ENCODE peak calls at places on chromosomes 5 and 9, in six cellular contexts. One of them, this sample, is unnamed.

GRCh38 chr5:131541766-131542165 is 93.3 kb downstream of the RAPGEF6 start:
- DNase-seq in natural killer cell treated with Interleukin-12 subunit alpha and Interleukin-12 subunit beta and Interleukin-15 and Interleukin-18, amount 100 ng/mL, for 72 hours: no peak
- DNase-seq in iris pigment epithelial cell: peak
- DNase-seq in occipital lobe: no peak
- DNase-seq in A172: peak
- DNase-seq in EH: no peak
- DNase-seq in this sample: peak

GRCh38 chr5:176530983-176531901 is 6.0 kb downstream of the RNF44 start:
- DNase-seq in EH: peak
- DNase-seq in iris pigment epithelial cell: peak
- DNase-seq in natural killer cell treated with Interleukin-12 subunit alpha and Interleukin-12 subunit beta and Interleukin-15 and Interleukin-18, amount 100 ng/mL, for 72 hours: no peak
- DNase-seq in A172: peak
- DNase-seq in occipital lobe: peak
- DNase-seq in this sample: peak

GRCh38 chr9:134858051-134858841 is 22.4 kb upstream of the FCN2 start:
- DNase-seq in iris pigment epithelial cell: peak
- DNase-seq in EH: peak
- DNase-seq in natural killer cell treated with Interleukin-12 subunit alpha and Interleukin-12 subunit beta and Interleukin-15 and Interleukin-18, amount 100 ng/mL, for 72 hours: no peak
- DNase-seq in occipital lobe: no peak
- DNase-seq in A172: peak
- DNase-seq in this sample: peak

GRCh38 chr5:112709416-112709815 is 28.3 kb upstream of the APC start:
- DNase-seq in occipital lobe: no peak
- DNase-seq in iris pigment epithelial cell: peak
- DNase-seq in natural killer cell treated with Interleukin-12 subunit alpha and Interleukin-12 subunit beta and Interleukin-15 and Interleukin-18, amount 100 ng/mL, for 72 hours: no peak
- DNase-seq in EH: peak
- DNase-seq in A172: peak
- DNase-seq in this sample: no peak

GRCh38 chr5:75521195-75521594 is 9.5 kb downstream of the POLK start:
- DNase-seq in natural killer cell treated with Interleukin-12 subunit alpha and Interleukin-12 subunit beta and Interleukin-15 and Interleukin-18, amount 100 ng/mL, for 72 hours: no peak
- DNase-seq in iris pigment epithelial cell: no peak
- DNase-seq in occipital lobe: no peak
- DNase-seq in A172: no peak
- DNase-seq in EH: no peak
- DNase-seq in this sample: no peak

GRCh38 chr9:16982780-16983179 is 112.3 kb upstream of the BNC2 start:
- DNase-seq in EH: no peak
- DNase-seq in iris pigment epithelial cell: no peak
- DNase-seq in natural killer cell treated with Interleukin-12 subunit alpha and Interleukin-12 subunit beta and Interleukin-15 and Interleukin-18, amount 100 ng/mL, for 72 hours: no peak
- DNase-seq in A172: no peak
- DNase-seq in occipital lobe: no peak
- DNase-seq in this sample: no peak

GRCh38 chr5:136192015-136192525 is 892 bp downstream of the SMIM32 start:
- DNase-seq in occipital lobe: no peak
- DNase-seq in iris pigment epithelial cell: peak
- DNase-seq in natural killer cell treated with Interleukin-12 subunit alpha and Interleukin-12 subunit beta and Interleukin-15 and Interleukin-18, amount 100 ng/mL, for 72 hours: no peak
- DNase-seq in A172: no peak
- DNase-seq in EH: no peak
- DNase-seq in this sample: no peak

GRCh38 chr5:62051747-62052146 is 254.3 kb upstream of the KIF2A start:
- DNase-seq in EH: no peak
- DNase-seq in occipital lobe: no peak
- DNase-seq in A172: no peak
- DNase-seq in natural killer cell treated with Interleukin-12 subunit alpha and Interleukin-12 subunit beta and Interleukin-15 and Interleukin-18, amount 100 ng/mL, for 72 hours: no peak
- DNase-seq in iris pigment epithelial cell: no peak
- DNase-seq in this sample: no peak

GRCh38 chr5:146426853-146427618 is 20.1 kb upstream of the TCERG1 start:
- DNase-seq in EH: peak
- DNase-seq in natural killer cell treated with Interleukin-12 subunit alpha and Interleukin-12 subunit beta and Interleukin-15 and Interleukin-18, amount 100 ng/mL, for 72 hours: no peak
- DNase-seq in occipital lobe: no peak
- DNase-seq in iris pigment epithelial cell: peak
- DNase-seq in A172: peak
- DNase-seq in this sample: peak

GRCh38 chr5:177447611-177448243 is 1.1 kb downstream of the PRR7 start:
- DNase-seq in A172: peak
- DNase-seq in iris pigment epithelial cell: peak
- DNase-seq in occipital lobe: peak
- DNase-seq in EH: peak
- DNase-seq in natural killer cell treated with Interleukin-12 subunit alpha and Interleukin-12 subunit beta and Interleukin-15 and Interleukin-18, amount 100 ng/mL, for 72 hours: no peak
- DNase-seq in this sample: peak

GRCh38 chr5:136114406-136115132 is 18.1 kb upstream of the SMAD5 start:
- DNase-seq in EH: no peak
- DNase-seq in A172: no peak
- DNase-seq in iris pigment epithelial cell: no peak
- DNase-seq in occipital lobe: no peak
- DNase-seq in natural killer cell treated with Interleukin-12 subunit alpha and Interleukin-12 subunit beta and Interleukin-15 and Interleukin-18, amount 100 ng/mL, for 72 hours: no peak
- DNase-seq in this sample: no peak

GRCh38 chr5:150142800-150143724 is 12.6 kb downstream of the PDGFRB start:
- DNase-seq in occipital lobe: peak
- DNase-seq in iris pigment epithelial cell: peak
- DNase-seq in natural killer cell treated with Interleukin-12 subunit alpha and Interleukin-12 subunit beta and Interleukin-15 and Interleukin-18, amount 100 ng/mL, for 72 hours: no peak
- DNase-seq in EH: peak
- DNase-seq in A172: peak
- DNase-seq in this sample: peak

GRCh38 chr9:95815961-95816360 is 59.5 kb upstream of the ERCC6L2 start:
- DNase-seq in EH: no peak
- DNase-seq in occipital lobe: no peak
- DNase-seq in natural killer cell treated with Interleukin-12 subunit alpha and Interleukin-12 subunit beta and Interleukin-15 and Interleukin-18, amount 100 ng/mL, for 72 hours: no peak
- DNase-seq in iris pigment epithelial cell: no peak
- DNase-seq in A172: no peak
- DNase-seq in this sample: no peak

GRCh38 chr9:105173306-105173705 is 71.1 kb upstream of the SLC44A1 start:
- DNase-seq in natural killer cell treated with Interleukin-12 subunit alpha and Interleukin-12 subunit beta and Interleukin-15 and Interleukin-18, amount 100 ng/mL, for 72 hours: no peak
- DNase-seq in occipital lobe: no peak
- DNase-seq in A172: no peak
- DNase-seq in EH: no peak
- DNase-seq in iris pigment epithelial cell: no peak
- DNase-seq in this sample: no peak

GRCh38 chr5:57298295-57298984 is 124.6 kb downstream of the GPBP1 start:
- DNase-seq in iris pigment epithelial cell: peak
- DNase-seq in occipital lobe: peak
- DNase-seq in EH: peak
- DNase-seq in A172: peak
- DNase-seq in natural killer cell treated with Interleukin-12 subunit alpha and Interleukin-12 subunit beta and Interleukin-15 and Interleukin-18, amount 100 ng/mL, for 72 hours: peak
- DNase-seq in this sample: peak

GRCh38 chr5:145854651-145855258 is 18.1 kb downstream of the GRXCR2 start:
- DNase-seq in natural killer cell treated with Interleukin-12 subunit alpha and Interleukin-12 subunit beta and Interleukin-15 and Interleukin-18, amount 100 ng/mL, for 72 hours: no peak
- DNase-seq in occipital lobe: no peak
- DNase-seq in A172: peak
- DNase-seq in EH: peak
- DNase-seq in iris pigment epithelial cell: peak
- DNase-seq in this sample: peak

GRCh38 chr5:1747079-1747802 is 52.4 kb downstream of the MRPL36 start:
- DNase-seq in natural killer cell treated with Interleukin-12 subunit alpha and Interleukin-12 subunit beta and Interleukin-15 and Interleukin-18, amount 100 ng/mL, for 72 hours: no peak
- DNase-seq in occipital lobe: no peak
- DNase-seq in A172: no peak
- DNase-seq in iris pigment epithelial cell: no peak
- DNase-seq in EH: no peak
- DNase-seq in this sample: no peak

GRCh38 chr9:107351382-107352045 is 68.4 kb downstream of the RAD23B start:
- DNase-seq in A172: peak
- DNase-seq in EH: no peak
- DNase-seq in occipital lobe: no peak
- DNase-seq in iris pigment epithelial cell: peak
- DNase-seq in natural killer cell treated with Interleukin-12 subunit alpha and Interleukin-12 subunit beta and Interleukin-15 and Interleukin-18, amount 100 ng/mL, for 72 hours: no peak
- DNase-seq in this sample: peak

GRCh38 chr5:178474562-178475184 is 115.5 kb downstream of the COL23A1 start:
- DNase-seq in A172: no peak
- DNase-seq in EH: no peak
- DNase-seq in natural killer cell treated with Interleukin-12 subunit alpha and Interleukin-12 subunit beta and Interleukin-15 and Interleukin-18, amount 100 ng/mL, for 72 hours: no peak
- DNase-seq in iris pigment epithelial cell: peak
- DNase-seq in occipital lobe: no peak
- DNase-seq in this sample: no peak

GRCh38 chr9:115262477-115262876 is 144.5 kb upstream of the TNC start:
- DNase-seq in A172: peak
- DNase-seq in EH: peak
- DNase-seq in iris pigment epithelial cell: peak
- DNase-seq in occipital lobe: no peak
- DNase-seq in natural killer cell treated with Interleukin-12 subunit alpha and Interleukin-12 subunit beta and Interleukin-15 and Interleukin-18, amount 100 ng/mL, for 72 hours: no peak
- DNase-seq in this sample: peak

GRCh38 chr5:150607105-150607504 is 33.4 kb upstream of the SYNPO start:
- DNase-seq in EH: no peak
- DNase-seq in occipital lobe: no peak
- DNase-seq in A172: no peak
- DNase-seq in natural killer cell treated with Interleukin-12 subunit alpha and Interleukin-12 subunit beta and Interleukin-15 and Interleukin-18, amount 100 ng/mL, for 72 hours: no peak
- DNase-seq in iris pigment epithelial cell: no peak
- DNase-seq in this sample: no peak

GRCh38 chr5:77277764-77278163 is 67.3 kb downstream of the PDE8B start:
- DNase-seq in EH: no peak
- DNase-seq in natural killer cell treated with Interleukin-12 subunit alpha and Interleukin-12 subunit beta and Interleukin-15 and Interleukin-18, amount 100 ng/mL, for 72 hours: no peak
- DNase-seq in iris pigment epithelial cell: no peak
- DNase-seq in A172: no peak
- DNase-seq in occipital lobe: no peak
- DNase-seq in this sample: no peak

GRCh38 chr9:101465330-101465915 is 29.8 kb upstream of the ALDOB start:
- DNase-seq in natural killer cell treated with Interleukin-12 subunit alpha and Interleukin-12 subunit beta and Interleukin-15 and Interleukin-18, amount 100 ng/mL, for 72 hours: no peak
- DNase-seq in A172: peak
- DNase-seq in occipital lobe: no peak
- DNase-seq in EH: peak
- DNase-seq in iris pigment epithelial cell: peak
- DNase-seq in this sample: peak

GRCh38 chr9:36150529-36151305 is 14.2 kb downstream of the GLIPR2 start:
- DNase-seq in occipital lobe: no peak
- DNase-seq in natural killer cell treated with Interleukin-12 subunit alpha and Interleukin-12 subunit beta and Interleukin-15 and Interleukin-18, amount 100 ng/mL, for 72 hours: no peak
- DNase-seq in A172: no peak
- DNase-seq in iris pigment epithelial cell: no peak
- DNase-seq in EH: peak
- DNase-seq in this sample: peak

GRCh38 chr9:111621895-111622480 is 9.1 kb upstream of the DNAJC25 start:
- DNase-seq in natural killer cell treated with Interleukin-12 subunit alpha and Interleukin-12 subunit beta and Interleukin-15 and Interleukin-18, amount 100 ng/mL, for 72 hours: no peak
- DNase-seq in A172: peak
- DNase-seq in occipital lobe: peak
- DNase-seq in iris pigment epithelial cell: peak
- DNase-seq in EH: peak
- DNase-seq in this sample: peak

GRCh38 chr5:59665086-59665831 is 228.3 kb downstream of the PDE4D start:
- DNase-seq in occipital lobe: no peak
- DNase-seq in EH: no peak
- DNase-seq in A172: no peak
- DNase-seq in iris pigment epithelial cell: peak
- DNase-seq in natural killer cell treated with Interleukin-12 subunit alpha and Interleukin-12 subunit beta and Interleukin-15 and Interleukin-18, amount 100 ng/mL, for 72 hours: no peak
- DNase-seq in this sample: no peak

GRCh38 chr5:32251864-32252458 is 60.8 kb downstream of the MTMR12 start:
- DNase-seq in occipital lobe: no peak
- DNase-seq in iris pigment epithelial cell: peak
- DNase-seq in natural killer cell treated with Interleukin-12 subunit alpha and Interleukin-12 subunit beta and Interleukin-15 and Interleukin-18, amount 100 ng/mL, for 72 hours: no peak
- DNase-seq in A172: no peak
- DNase-seq in EH: no peak
- DNase-seq in this sample: no peak

GRCh38 chr5:74538206-74538661 is 102.3 kb downstream of the ENC1 start:
- DNase-seq in iris pigment epithelial cell: peak
- DNase-seq in A172: no peak
- DNase-seq in natural killer cell treated with Interleukin-12 subunit alpha and Interleukin-12 subunit beta and Interleukin-15 and Interleukin-18, amount 100 ng/mL, for 72 hours: no peak
- DNase-seq in EH: peak
- DNase-seq in occipital lobe: no peak
- DNase-seq in this sample: peak

GRCh38 chr9:65432051-65432450 is 147.0 kb upstream of the FOXD4L5 start:
- DNase-seq in occipital lobe: no peak
- DNase-seq in natural killer cell treated with Interleukin-12 subunit alpha and Interleukin-12 subunit beta and Interleukin-15 and Interleukin-18, amount 100 ng/mL, for 72 hours: no peak
- DNase-seq in EH: no peak
- DNase-seq in A172: no peak
- DNase-seq in iris pigment epithelial cell: no peak
- DNase-seq in this sample: no peak

GRCh38 chr9:99820330-99821186 is 1.1 kb upstream of the NR4A3 start:
- DNase-seq in occipital lobe: peak
- DNase-seq in A172: peak
- DNase-seq in EH: peak
- DNase-seq in natural killer cell treated with Interleukin-12 subunit alpha and Interleukin-12 subunit beta and Interleukin-15 and Interleukin-18, amount 100 ng/mL, for 72 hours: peak
- DNase-seq in iris pigment epithelial cell: peak
- DNase-seq in this sample: peak

GRCh38 chr5:31064215-31064614 is 129.3 kb upstream of the CDH6 start:
- DNase-seq in natural killer cell treated with Interleukin-12 subunit alpha and Interleukin-12 subunit beta and Interleukin-15 and Interleukin-18, amount 100 ng/mL, for 72 hours: no peak
- DNase-seq in iris pigment epithelial cell: no peak
- DNase-seq in EH: no peak
- DNase-seq in occipital lobe: no peak
- DNase-seq in A172: no peak
- DNase-seq in this sample: no peak

GRCh38 chr9:91193658-91194391 is 167.9 kb downstream of the AUH start:
- DNase-seq in iris pigment epithelial cell: peak
- DNase-seq in natural killer cell treated with Interleukin-12 subunit alpha and Interleukin-12 subunit beta and Interleukin-15 and Interleukin-18, amount 100 ng/mL, for 72 hours: peak
- DNase-seq in occipital lobe: peak
- DNase-seq in A172: peak
- DNase-seq in EH: peak
- DNase-seq in this sample: peak

GRCh38 chr9:128033609-128034008 is 33.5 kb downstream of the NAIF1 start:
- DNase-seq in A172: no peak
- DNase-seq in iris pigment epithelial cell: no peak
- DNase-seq in EH: no peak
- DNase-seq in occipital lobe: no peak
- DNase-seq in natural killer cell treated with Interleukin-12 subunit alpha and Interleukin-12 subunit beta and Interleukin-15 and Interleukin-18, amount 100 ng/mL, for 72 hours: no peak
- DNase-seq in this sample: no peak

GRCh38 chr5:149829954-149830353 is 99.8 kb downstream of the PPARGC1B start:
- DNase-seq in A172: no peak
- DNase-seq in occipital lobe: no peak
- DNase-seq in natural killer cell treated with Interleukin-12 subunit alpha and Interleukin-12 subunit beta and Interleukin-15 and Interleukin-18, amount 100 ng/mL, for 72 hours: no peak
- DNase-seq in iris pigment epithelial cell: no peak
- DNase-seq in EH: no peak
- DNase-seq in this sample: peak

GRCh38 chr5:164002214-164002613 is 496.8 kb downstream of the MAT2B start:
- DNase-seq in iris pigment epithelial cell: peak
- DNase-seq in A172: no peak
- DNase-seq in EH: no peak
- DNase-seq in natural killer cell treated with Interleukin-12 subunit alpha and Interleukin-12 subunit beta and Interleukin-15 and Interleukin-18, amount 100 ng/mL, for 72 hours: no peak
- DNase-seq in occipital lobe: no peak
- DNase-seq in this sample: no peak

This sample was measured in ELR.